ENCODE peak calls at places on chromosomes 4 and X, in seven cellular contexts. U, A, I, D, F, J and L are unnamed samples. For H3K9me3, H3K27me3 and H3K9me2, the result is how much of the 10 kb centered on the place peaks cover.

GRCh38 chr4:150720973-150721518 is 139.1 kb downstream of the MAB21L2 start:
- DNase-seq in U (no peak), A (no peak), I (no peak), D (peak), F (no peak), J (no peak), L (no peak)

GRCh38 chr4:4647041-4647440 is 105.2 kb upstream of the STX18 start:
- DNase-seq in U (no peak), A (peak), I (no peak), D (no peak), F (no peak), J (no peak), L (no peak)

GRCh38 chrX:46330981-46331380 is 214.2 kb downstream of the ZNF674 start:
- DNase-seq in U (no peak), A (no peak), I (no peak), D (no peak), F (no peak), J (no peak), L (no peak)

GRCh38 chrX:19990225-19990518 is 689 bp downstream of the BCLAF3 start:
- DNase-seq in U (peak), A (peak), I (no peak), D (peak), F (no peak), J (no peak), L (peak)

GRCh38 chr4:169791527-169792156 is 33.9 kb upstream of the HPF1 start:
- DNase-seq in U (peak), A (peak), I (peak), D (no peak), F (peak), J (peak), L (no peak)

GRCh38 chrX:116499780-116500179 is 37.0 kb upstream of the CT83 start:
- DNase-seq in U (peak), A (peak), I (no peak), D (no peak), F (no peak), J (no peak), L (no peak)

GRCh38 chrX:7146703-7147430 is 645 bp upstream of the STS start:
- DNase-seq in U (no peak), A (peak), I (no peak), D (peak), F (no peak), J (no peak), L (peak)

GRCh38 chr4:76993787-76994641 is 44.5 kb downstream of the SEPTIN11 start:
- DNase-seq in U (no peak), A (no peak), I (no peak), D (peak), F (no peak), J (no peak), L (no peak)

GRCh38 chr4:186627226-186627865 is 72.0 kb upstream of the MTNR1A start:
- DNase-seq in U (no peak), A (peak), I (no peak), D (peak), F (no peak), J (no peak), L (no peak)

GRCh38 chr4:94068712-94069111 is 139.0 kb upstream of the SMARCAD1 start:
- DNase-seq in U (no peak), A (no peak), I (no peak), D (no peak), F (no peak), J (no peak), L (no peak)

GRCh38 chr4:172982151-172982590 is 186.4 kb upstream of the GALNT7 start:
- DNase-seq in U (peak), A (peak), I (no peak), D (peak), F (no peak), J (peak), L (no peak)

GRCh38 chrX:54776987-54777672 is 20.9 kb downstream of the ITIH6 start:
- DNase-seq in U (peak), A (no peak), I (no peak), D (no peak), F (no peak), J (no peak), L (no peak)

GRCh38 chr4:106698621-106699195 is 330.1 kb upstream of the GIMD1 start:
- DNase-seq in U (no peak), A (no peak), I (no peak), D (no peak), F (no peak), J (no peak), L (no peak)

GRCh38 chr4:99722662-99723061 is 65.0 kb upstream of the C4orf54 start:
- DNase-seq in U (no peak), A (no peak), I (no peak), D (no peak), F (peak), J (no peak), L (no peak)

DNA sequence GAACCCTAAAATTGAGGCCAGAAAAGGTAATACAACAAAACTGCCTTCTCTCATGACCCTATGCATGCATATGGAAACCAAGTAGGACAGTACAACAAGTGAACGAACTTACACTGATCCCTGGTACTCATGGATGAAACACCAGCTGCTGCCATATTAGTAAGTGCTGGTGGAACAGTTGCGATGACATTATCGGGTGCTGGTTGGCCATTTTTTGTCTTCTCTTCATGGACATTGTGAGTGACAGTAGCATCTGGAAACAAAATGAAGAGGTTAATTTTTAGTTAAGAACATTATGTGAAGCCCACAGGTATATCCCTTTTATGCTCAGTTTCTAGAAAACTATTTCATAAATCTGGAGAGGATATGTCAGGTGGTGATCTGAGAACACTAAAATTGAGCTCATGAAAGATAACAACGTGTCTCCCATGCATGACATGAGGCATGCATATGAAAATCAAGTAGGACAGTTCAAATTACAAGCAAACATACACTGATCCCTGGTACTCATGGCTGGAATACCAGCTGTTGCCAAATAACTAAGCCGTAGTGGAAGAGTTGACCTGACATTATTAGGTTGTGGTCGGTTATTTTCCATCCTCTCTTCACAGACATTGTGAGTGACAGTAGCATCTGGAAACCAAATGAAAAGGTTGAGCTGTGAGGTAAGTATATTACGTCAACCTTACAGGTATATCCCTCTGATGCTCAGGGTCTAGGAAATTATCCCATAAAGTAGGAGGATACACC is 74.2 kb upstream of the CT45A1 start:
- DNase-seq in U (no peak), A (no peak), I (no peak), D (no peak), F (no peak), J (no peak), L (no peak)
- H3K9me3 ChIP-seq in U (under half), A (under half), I (under half), D (under half), F (under half), J (under half), L (under half)

GRCh38 chrX:76184276-76184675 is 11.4 kb downstream of the PBDC1 start:
- DNase-seq in U (no peak), A (no peak), I (no peak), D (no peak), F (no peak), J (no peak), L (no peak)

GRCh38 chrX:76183289-76184057 is 10.6 kb downstream of the PBDC1 start:
- DNase-seq in U (peak), A (peak), I (no peak), D (no peak), F (peak), J (no peak), L (no peak)
- H3K27me3 ChIP-seq in U (under half), A (under half), I (under half), D (under half), F (under half), J (under half), L (under half)

GRCh38 chr4:115293093-115293462 is 179.7 kb upstream of the NDST4 start:
- DNase-seq in U (no peak), A (no peak), I (no peak), D (no peak), F (no peak), J (no peak), L (no peak)
- H3K9me2 ChIP-seq in U (under half), A (under half), I (under half), D (under half), F (under half), J (under half), L (under half)

DNA sequence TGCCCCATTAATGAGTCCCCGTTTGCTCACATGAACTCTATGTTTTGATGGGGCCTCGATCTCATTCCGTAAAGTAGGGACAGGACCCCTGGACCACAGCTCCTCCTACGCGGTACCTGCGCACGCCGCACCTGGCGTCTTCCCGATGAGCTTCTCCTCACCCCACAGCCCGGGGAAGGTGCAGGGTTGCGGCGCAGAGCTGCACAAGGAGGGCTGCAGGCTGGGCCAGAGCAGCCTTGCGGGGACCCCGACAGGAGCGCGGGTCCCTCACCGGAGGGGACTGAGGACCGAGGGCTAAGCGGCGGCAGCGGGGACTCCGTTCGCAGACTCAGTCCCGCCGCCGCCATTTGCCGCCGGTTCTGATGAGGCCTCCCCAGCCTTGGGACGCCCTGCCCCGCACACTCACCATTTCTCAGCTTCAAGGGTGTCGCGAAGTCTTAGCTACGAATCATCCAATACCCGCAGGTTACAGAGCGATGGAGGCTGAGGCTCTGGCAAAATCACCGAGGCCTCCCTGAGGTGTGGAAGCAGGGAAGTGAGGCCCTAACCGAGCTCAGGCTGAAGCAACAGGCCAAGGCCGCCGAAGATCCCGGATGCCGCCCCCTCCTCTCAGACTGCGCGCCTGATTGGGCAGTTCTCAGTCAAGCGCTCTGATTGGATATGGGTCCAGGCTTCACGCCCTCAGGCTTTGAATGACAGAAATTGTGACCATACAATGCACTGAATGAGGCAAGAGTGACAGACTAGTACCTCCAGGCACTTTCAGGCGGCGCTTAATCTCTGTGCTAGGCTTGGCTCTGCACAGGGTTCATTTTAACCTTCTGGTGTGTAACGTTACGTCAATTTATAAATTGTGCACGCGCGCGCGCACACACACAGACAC is 25.1 kb downstream of the ZNF721 start:
- DNase-seq in U (peak), A (peak), I (peak), D (peak), F (peak), J (peak), L (peak)
- H3K9me3 ChIP-seq in U (under half), A (under half), I (under half), D (under half), F (under half), J (under half), L (under half)